ENCODE peak calls at places on chromosomes 4 and X, in ten cellular contexts. One of them, this sample, is unnamed.

GRCh38 chr4:122346036-122346435 is 32.8 kb upstream of the ADAD1 start:
- DNase-seq in ecto neural progenitor cell: no peak
- DNase-seq in COR-L47: no peak
- DNase-seq in nephron progenitor cell: no peak
- DNase-seq in sciatic nerve: no peak
- DNase-seq in SHP77 treated with DMSO at 0.1 percent for 48 hours: no peak
- DNase-seq in nucleus accumbens: no peak
- DNase-seq in PC-3: peak; percentile 3
- DNase-seq in GM13977: no peak
- DNase-seq in iPS-NIHi11: no peak
- DNase-seq in this sample: no peak

GRCh38 chr4:78818530-78818929 is 42.4 kb downstream of the BMP2K start:
- DNase-seq in sciatic nerve: no peak
- DNase-seq in iPS-NIHi11: no peak
- DNase-seq in COR-L47: no peak
- DNase-seq in GM13977: no peak
- DNase-seq in PC-3: no peak
- DNase-seq in nephron progenitor cell: no peak
- DNase-seq in ecto neural progenitor cell: no peak
- DNase-seq in SHP77 treated with DMSO at 0.1 percent for 48 hours: no peak
- DNase-seq in nucleus accumbens: no peak
- DNase-seq in this sample: no peak

GRCh38 chrX:103362504-103362903 is 6.2 kb downstream of the TCEAL9 start:
- DNase-seq in nephron progenitor cell: no peak
- DNase-seq in ecto neural progenitor cell: no peak
- DNase-seq in GM13977: no peak
- DNase-seq in sciatic nerve: no peak
- DNase-seq in COR-L47: no peak
- DNase-seq in SHP77 treated with DMSO at 0.1 percent for 48 hours: no peak
- DNase-seq in nucleus accumbens: no peak
- DNase-seq in iPS-NIHi11: peak; percentile 45
- DNase-seq in PC-3: peak; percentile 54
- DNase-seq in this sample: no peak

GRCh38 chrX:134717698-134718328 is 59.5 kb upstream of the PLAC1 start:
- DNase-seq in PC-3: peak; percentile 53
- DNase-seq in SHP77 treated with DMSO at 0.1 percent for 48 hours: no peak
- DNase-seq in COR-L47: no peak
- DNase-seq in ecto neural progenitor cell: no peak
- DNase-seq in iPS-NIHi11: no peak
- DNase-seq in nucleus accumbens: no peak
- DNase-seq in GM13977: no peak
- DNase-seq in nephron progenitor cell: no peak
- DNase-seq in sciatic nerve: no peak
- DNase-seq in this sample: no peak

GRCh38 chrX:38304010-38304409 is 23.3 kb downstream of the RPGR start:
- DNase-seq in GM13977: no peak
- DNase-seq in iPS-NIHi11: no peak
- DNase-seq in ecto neural progenitor cell: no peak
- DNase-seq in nucleus accumbens: no peak
- DNase-seq in PC-3: peak; percentile 33
- DNase-seq in COR-L47: no peak
- DNase-seq in sciatic nerve: no peak
- DNase-seq in SHP77 treated with DMSO at 0.1 percent for 48 hours: no peak
- DNase-seq in nephron progenitor cell: no peak
- DNase-seq in this sample: no peak

GRCh38 chr4:102614801-102615200 is 113.6 kb downstream of the NFKB1 start:
- DNase-seq in GM13977: no peak
- DNase-seq in PC-3: no peak
- DNase-seq in nephron progenitor cell: no peak
- DNase-seq in ecto neural progenitor cell: no peak
- DNase-seq in sciatic nerve: no peak
- DNase-seq in iPS-NIHi11: no peak
- DNase-seq in COR-L47: no peak
- DNase-seq in nucleus accumbens: no peak
- DNase-seq in SHP77 treated with DMSO at 0.1 percent for 48 hours: no peak
- DNase-seq in this sample: no peak

GRCh38 chr4:148261861-148262260 is 180.4 kb downstream of the NR3C2 start:
- DNase-seq in PC-3: peak; percentile 51
- DNase-seq in sciatic nerve: no peak
- DNase-seq in SHP77 treated with DMSO at 0.1 percent for 48 hours: no peak
- DNase-seq in GM13977: no peak
- DNase-seq in iPS-NIHi11: no peak
- DNase-seq in nephron progenitor cell: no peak
- DNase-seq in COR-L47: no peak
- DNase-seq in ecto neural progenitor cell: no peak
- DNase-seq in nucleus accumbens: no peak
- DNase-seq in this sample: no peak

GRCh38 chr4:11106190-11106589 is 322.5 kb downstream of the HS3ST1 start:
- DNase-seq in ecto neural progenitor cell: no peak
- DNase-seq in iPS-NIHi11: no peak
- DNase-seq in PC-3: peak; percentile 68
- DNase-seq in nucleus accumbens: no peak
- DNase-seq in GM13977: no peak
- DNase-seq in COR-L47: no peak
- DNase-seq in SHP77 treated with DMSO at 0.1 percent for 48 hours: no peak
- DNase-seq in sciatic nerve: no peak
- DNase-seq in nephron progenitor cell: no peak
- DNase-seq in this sample: no peak

GRCh38 chr4:66178901-66179300 is 508.6 kb upstream of the EPHA5 start:
- DNase-seq in iPS-NIHi11: peak; percentile 10
- DNase-seq in GM13977: no peak
- DNase-seq in PC-3: peak; percentile 80
- DNase-seq in ecto neural progenitor cell: no peak
- DNase-seq in COR-L47: no peak
- DNase-seq in sciatic nerve: no peak
- DNase-seq in nephron progenitor cell: no peak
- DNase-seq in SHP77 treated with DMSO at 0.1 percent for 48 hours: no peak
- DNase-seq in nucleus accumbens: no peak
- DNase-seq in this sample: no peak